ENCODE peak calls at places on chromosomes 7 and 10, in four cellular contexts. L is left lung, J is BJ, K is hepatocyte. T is an unnamed sample. For H3K27me3 and H3K36me3, the result is how much of the 10 kb centered on the place peaks cover.

GRCh38 chr7:27922907-27923306 is 182.9 kb downstream of the TAX1BP1 start:
- DNase-seq in L (no peak), K (no peak), J (no peak), T (no peak)

GRCh38 chr7:98240961-98241673 is 10.9 kb downstream of the TECPR1 start:
- DNase-seq in K (peak), L (no peak), J (no peak), T (no peak)

GRCh38 chr10:112209534-112210200 is 26.1 kb upstream of the GPAM start:
- DNase-seq in J (no peak), K (peak), L (no peak), T (no peak)

GRCh38 chr7:46781901-46782439 is 799.9 kb downstream of the TNS3 start:
- DNase-seq in L (no peak), J (no peak), K (no peak), T (no peak)

GRCh38 chr7:3461923-3462322 is 160.9 kb downstream of the SDK1 start:
- DNase-seq in J (no peak), L (no peak), K (no peak), T (no peak)

GRCh38 chr10:86956195-86956840 is 1.1 kb downstream of the MMRN2 start:
- DNase-seq in J (no peak), L (no peak), K (no peak), T (no peak)

GRCh38 chr10:84353052-84353803 is 24.8 kb downstream of the CCSER2 start:
- DNase-seq in L (no peak), K (no peak), J (no peak), T (no peak)

GRCh38 chr7:144907577-144907976 is 71.7 kb upstream of the TPK1 start:
- DNase-seq in J (no peak), L (no peak), K (no peak), T (no peak)

GRCh38 chr10:4243651-4244050 is 458.6 kb upstream of the KLF6 start:
- DNase-seq in J (peak), K (peak), L (no peak), T (no peak)

GRCh38 chr10:52313350-52314006 is 603 bp upstream of the DKK1 start:
- DNase-seq in J (no peak), L (no peak), K (peak), T (peak)
- H3K27me3 ChIP-seq in J (under half), L (half or more), K (under half), T (under half)

GRCh38 chr10:118276203-118276602 is 65.9 kb downstream of the FAM204A start:
- DNase-seq in J (no peak), K (no peak), L (no peak), T (no peak)

GRCh38 chr10:118276727-118277126 is 65.4 kb downstream of the FAM204A start:
- DNase-seq in J (no peak), K (no peak), L (no peak), T (no peak)

GRCh38 chr10:118277871-118278270 is 64.3 kb downstream of the FAM204A start:
- DNase-seq in J (no peak), K (no peak), L (no peak), T (no peak)

GRCh38 chr10:118273662-118274061 is 68.5 kb downstream of the FAM204A start:
- DNase-seq in K (no peak), J (no peak), L (no peak), T (no peak)

DNA sequence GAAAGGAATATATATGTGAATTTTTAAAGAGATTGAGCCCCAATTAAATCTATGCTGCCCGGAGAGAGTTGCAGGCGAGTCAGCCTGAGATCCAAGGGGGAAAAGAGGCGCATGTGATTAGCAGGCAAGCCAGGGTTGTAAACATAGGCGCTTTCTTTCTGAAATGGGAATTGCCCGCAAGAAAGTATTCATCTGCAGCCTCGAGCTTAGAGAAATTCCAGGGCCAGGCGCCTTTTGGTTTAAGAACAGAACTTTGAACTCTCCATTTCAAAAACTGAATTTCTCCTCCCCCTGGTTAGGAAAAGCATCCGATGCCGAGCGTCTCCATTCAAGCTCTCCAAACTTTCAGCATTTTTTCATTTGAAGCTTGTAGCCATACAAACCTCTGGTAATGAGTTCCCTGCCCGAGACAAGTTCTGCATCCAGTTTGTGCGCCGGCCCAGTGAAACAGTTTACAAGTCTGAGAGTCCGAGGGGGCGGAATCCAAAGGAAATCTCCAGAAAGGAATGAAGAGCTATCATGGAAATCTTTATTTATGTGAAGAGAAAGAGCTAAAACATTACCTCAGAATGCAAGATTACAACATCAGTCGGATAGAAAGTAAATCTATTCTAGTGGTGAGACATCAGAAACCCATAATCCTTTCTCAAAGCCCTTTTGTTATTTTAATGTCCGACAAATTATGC is 69.9 kb downstream of the FAM204A start:
- DNase-seq in J (peak), L (no peak), K (peak), T (peak)
- H3K4me3 ChIP-seq in J (peak), L (no peak), K (peak), T (no peak)

DNA sequence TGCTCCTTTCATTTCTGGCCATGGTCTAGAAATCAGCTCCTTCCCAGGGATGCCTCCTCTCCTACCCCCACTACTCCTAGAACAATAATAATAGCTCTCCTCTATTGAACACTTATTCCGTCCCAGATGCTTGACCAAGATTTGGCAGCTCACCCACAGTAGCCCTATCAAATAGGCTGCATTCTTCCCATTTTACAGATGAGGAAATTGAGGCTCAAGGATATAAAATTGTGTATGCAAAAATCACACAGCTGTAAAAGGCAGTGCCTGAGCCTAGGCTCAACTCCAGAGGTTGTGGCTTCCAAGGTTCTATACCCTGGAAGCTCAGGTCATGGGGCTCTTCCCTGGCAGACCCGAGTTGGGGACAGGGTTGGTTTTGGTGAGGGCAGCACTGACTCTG is 82.3 kb downstream of the C10orf105 start:
- DNase-seq in L (no peak), K (no peak), J (no peak), T (no peak)
- H3K36me3 ChIP-seq in L (under half), K (under half), J (under half), T (under half)

GRCh38 chr7:122303971-122304603 is 463 bp downstream of the FEZF1 start:
- DNase-seq in J (no peak), K (peak), L (no peak), T (no peak)

GRCh38 chr7:122302826-122303521 is 1.6 kb downstream of the FEZF1 start:
- DNase-seq in K (no peak), L (no peak), J (no peak), T (no peak)

GRCh38 chr7:122304604-122304975 is at the start of gene FEZF1:
- DNase-seq in K (peak), J (no peak), L (no peak), T (no peak)

GRCh38 chr7:122301858-122302745 is 2.4 kb downstream of the FEZF1 start:
- DNase-seq in L (no peak), J (no peak), K (peak), T (no peak)

GRCh38 chr7:122303522-122303970 is 1.0 kb downstream of the FEZF1 start:
- DNase-seq in L (no peak), J (no peak), K (no peak), T (no peak)
- H3K27me3 ChIP-seq in L (half or more), J (half or more), K (half or more), T (under half)

DNA sequence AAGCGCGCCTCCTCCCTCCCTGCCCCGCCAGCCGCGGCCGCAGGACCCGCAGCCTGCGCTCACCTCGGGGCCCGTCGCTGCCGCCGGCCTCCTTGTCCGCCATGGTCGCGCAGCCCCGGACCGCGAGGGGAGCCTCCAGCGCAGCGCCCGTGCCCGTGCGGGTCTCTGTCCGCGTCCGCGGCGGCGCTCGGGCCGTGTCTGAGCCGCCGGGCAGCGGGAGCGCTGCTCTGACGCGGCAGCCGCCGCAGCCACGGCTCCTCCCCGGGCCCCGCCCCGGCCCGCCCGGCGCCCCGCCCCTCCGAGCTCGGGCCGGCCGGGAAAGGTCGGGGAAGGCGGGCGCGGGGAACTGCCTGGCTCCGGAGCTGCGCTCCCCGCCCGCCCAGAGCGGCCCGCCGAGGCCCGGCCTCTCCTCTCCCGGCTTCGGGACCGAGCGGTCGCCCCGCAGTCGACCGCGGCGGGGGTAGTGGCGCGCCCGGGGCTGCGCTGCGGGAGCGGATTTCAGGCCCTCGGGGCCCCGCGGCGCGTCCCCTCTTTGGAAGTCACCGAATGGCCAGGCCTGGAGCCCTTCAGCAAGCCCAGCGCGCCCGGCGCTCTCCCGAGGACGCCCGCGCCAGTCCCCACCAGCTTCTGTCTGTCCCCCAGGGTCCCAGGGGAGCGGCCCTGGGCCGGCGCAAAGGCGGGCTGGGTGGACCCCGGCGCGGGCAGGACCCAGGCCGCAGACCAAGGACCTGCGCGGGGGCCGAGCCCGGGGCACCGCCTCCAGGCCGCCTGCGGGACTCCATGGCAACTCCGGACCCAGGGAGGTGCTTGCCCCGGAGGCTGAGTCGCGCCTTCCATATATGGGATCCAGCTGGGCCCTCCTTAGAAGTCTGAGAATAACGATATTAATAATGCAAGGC is at the start of gene HSPA12A:
- DNase-seq in K (peak), J (peak), L (peak), T (peak)
- H3K4me3 ChIP-seq in K (peak), J (peak), L (peak), T (peak)